ENCODE peak calls at places on chromosomes 2 and 18, in five cellular contexts. D is transverse colon, L is upper lobe of left lung, C is spleen, T is HCT116. B is an unnamed sample.

GRCh38 chr2:56182420-56182819 is 1.4 kb upstream of the CCDC85A start:
- DNase-seq in D (no peak), L (no peak), C (no peak), T (no peak), B (no peak)

GRCh38 chr2:190634381-190634780 is 14.5 kb upstream of the NAB1 start:
- DNase-seq in D (no peak), L (no peak), C (no peak), T (no peak), B (no peak)

GRCh38 chr2:74441690-74442482 is at the start of gene RTKN:
- DNase-seq in D (peak; percentile 84), L (peak; percentile 79), C (peak; percentile 80), T (peak; percentile 82), B (peak; percentile 61)

GRCh38 chr2:143078106-143078505 is 51.1 kb upstream of the ARHGAP15 start:
- DNase-seq in D (no peak), L (no peak), C (no peak), T (no peak), B (no peak)

GRCh38 chr2:151630372-151630771 is 103.9 kb downstream of the NEB start:
- DNase-seq in D (no peak), L (no peak), C (no peak), T (no peak), B (no peak)

GRCh38 chr2:202237787-202238233 is 587 bp downstream of the SUMO1 start:
- DNase-seq in D (peak; percentile 21), L (peak; percentile 33), C (no peak), T (no peak), B (peak; percentile 19)

GRCh38 chr2:33340265-33340664 is 136.2 kb upstream of the RASGRP3 start:
- DNase-seq in D (peak; percentile 14), L (no peak), C (peak; percentile 73), T (no peak), B (no peak)

GRCh38 chr2:221124542-221125235 is 447.4 kb downstream of the EPHA4 start:
- DNase-seq in D (no peak), L (no peak), C (no peak), T (no peak), B (no peak)

GRCh38 chr2:24820175-24820513 is 26.9 kb downstream of the CENPO start:
- DNase-seq in D (no peak), L (no peak), C (no peak), T (no peak), B (peak; percentile 13)

GRCh38 chr2:69001879-69002278 is 11.1 kb upstream of the ANTXR1 start:
- DNase-seq in D (no peak), L (no peak), C (no peak), T (no peak), B (no peak)

GRCh38 chr18:47050468-47050867 is 15.0 kb upstream of the ELOA2 start:
- DNase-seq in D (no peak), L (no peak), C (no peak), T (peak; percentile 54), B (no peak)

GRCh38 chr18:43661570-43661969 is 384.3 kb upstream of the SYT4 start:
- DNase-seq in D (no peak), L (no peak), C (no peak), T (no peak), B (no peak)

GRCh38 chr2:73979686-73980085 is 5.0 kb upstream of the TET3 start:
- DNase-seq in D (no peak), L (peak; percentile 75), C (no peak), T (no peak), B (no peak)

GRCh38 chr2:120878970-120879369 is 143.3 kb downstream of the GLI2 start:
- DNase-seq in D (no peak), L (no peak), C (no peak), T (no peak), B (no peak)

GRCh38 chr2:160294339-160294803 is 94.3 kb upstream of the ITGB6 start:
- DNase-seq in D (peak; percentile 29), L (peak; percentile 31), C (no peak), T (no peak), B (no peak)

GRCh38 chr2:157194097-157194688 is 63.3 kb upstream of the GALNT5 start:
- DNase-seq in D (peak; percentile 10), L (no peak), C (no peak), T (peak; percentile 49), B (no peak)
- TF ChIP-seq POLR2AphosphoS5 in D (no peak), L (no peak), C (no peak), T (no peak), B (no peak)

GRCh38 chr2:186405847-186406246 is 80.2 kb upstream of the ZC3H15 start:
- DNase-seq in D (no peak), L (no peak), C (no peak), T (no peak), B (no peak)
- TF ChIP-seq POLR2AphosphoS5 in D (no peak), L (no peak), C (no peak), T (no peak), B (no peak)

DNA sequence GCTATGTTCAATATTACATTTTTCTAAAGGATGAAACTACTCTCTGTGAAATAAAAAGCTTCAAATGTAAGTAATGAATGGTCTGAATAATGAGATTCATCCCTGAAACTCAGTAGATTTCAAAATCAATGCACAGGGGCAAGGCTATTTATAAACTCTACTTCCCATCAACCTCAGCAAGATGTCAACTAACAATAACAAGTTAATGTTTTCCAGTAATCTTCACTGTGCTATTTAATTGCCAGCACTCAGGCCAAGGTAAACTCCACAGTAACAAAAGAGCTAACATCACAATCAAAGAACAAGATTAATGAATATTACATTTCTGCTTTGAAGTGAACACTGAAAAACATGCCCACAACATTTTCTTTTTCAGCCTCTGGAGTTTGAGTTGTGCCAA is 144.3 kb upstream of the ZFP36L2 start:
- DNase-seq in D (no peak), L (no peak), C (no peak), T (no peak), B (no peak)
- TF ChIP-seq POLR2AphosphoS5 in D (peak; percentile 62), L (no peak), C (no peak), T (no peak), B (no peak)

GRCh38 chr2:231680284-231680991 is 27.9 kb upstream of the PTMA start:
- DNase-seq in D (peak; percentile 70), L (peak; percentile 61), C (peak; percentile 79), T (no peak), B (no peak)
- TF ChIP-seq POLR2AphosphoS5 in D (no peak), L (no peak), C (no peak), T (peak; percentile 75), B (peak; percentile 58)

GRCh38 chr2:225415809-225416208 is 16.3 kb downstream of the NYAP2 start:
- DNase-seq in D (no peak), L (no peak), C (no peak), T (no peak), B (no peak)
- TF ChIP-seq POLR2AphosphoS5 in D (no peak), L (no peak), C (no peak), T (no peak), B (no peak)

DNA sequence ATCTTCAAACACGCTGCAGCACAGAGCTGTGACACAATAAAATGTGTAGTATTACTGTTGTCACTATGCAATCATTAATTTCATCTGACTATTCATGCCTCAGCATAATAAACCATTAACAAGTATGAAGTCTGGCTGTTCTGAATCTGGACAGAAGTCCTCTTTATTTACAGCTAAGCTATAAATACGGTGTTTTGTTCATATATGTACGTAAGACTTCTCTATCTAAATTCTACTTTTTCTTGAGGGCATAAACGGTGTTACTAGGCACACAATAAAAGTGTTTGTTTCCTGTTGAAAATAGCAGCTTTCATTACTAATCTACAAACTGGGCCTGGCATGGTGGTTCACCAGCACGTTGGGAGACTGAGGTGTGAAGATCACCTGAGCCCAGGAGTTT is 443.8 kb downstream of the NCKAP5 start:
- DNase-seq in D (no peak), L (no peak), C (no peak), T (no peak), B (no peak)
- TF ChIP-seq POLR2AphosphoS5 in D (no peak), L (no peak), C (no peak), T (no peak), B (no peak)

GRCh38 chr2:174334781-174335604 is at the start of gene SP9:
- DNase-seq in D (peak; percentile 34), L (no peak), C (no peak), T (no peak), B (no peak)
- TF ChIP-seq POLR2AphosphoS5 in D (peak; percentile 34), L (no peak), C (peak; percentile 49), T (no peak), B (no peak)

GRCh38 chr2:30979822-30980245 is 158.4 kb downstream of the GALNT14 start:
- DNase-seq in D (no peak), L (no peak), C (no peak), T (peak; percentile 0), B (no peak)
- TF ChIP-seq POLR2AphosphoS5 in D (no peak), L (no peak), C (no peak), T (no peak), B (no peak)

DNA sequence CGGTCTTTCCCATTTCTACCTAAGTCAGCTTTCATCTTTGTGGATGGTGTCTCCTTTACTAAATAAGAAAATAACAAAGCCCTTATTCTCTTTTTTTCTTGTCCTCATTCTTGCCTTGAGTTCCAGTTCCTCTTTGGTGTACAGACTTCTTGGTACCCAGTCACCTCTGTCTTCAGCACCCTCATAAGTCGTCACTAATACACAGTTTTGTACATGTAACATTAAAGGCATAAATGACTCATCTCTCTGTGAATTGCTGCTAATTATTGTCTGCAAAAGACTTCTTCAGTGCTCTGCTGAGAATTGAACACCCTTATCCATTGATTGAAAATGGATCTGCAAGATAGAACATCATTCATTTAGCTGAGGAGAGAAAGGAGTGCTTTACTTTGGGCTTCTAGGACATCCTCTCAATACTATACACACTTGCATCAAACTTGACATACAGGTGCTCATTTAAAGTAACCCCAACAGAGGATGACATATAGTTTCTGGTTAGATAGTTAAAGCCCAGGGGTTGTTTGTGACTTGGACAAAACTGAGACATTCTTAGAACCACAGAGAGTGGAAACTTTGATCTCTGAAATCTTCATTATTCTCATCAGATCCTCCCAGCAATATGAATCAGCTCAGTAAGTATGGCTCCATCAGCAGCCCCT is 97.0 kb downstream of the XRCC5 start:
- DNase-seq in D (no peak), L (no peak), C (no peak), T (no peak), B (no peak)
- TF ChIP-seq POLR2AphosphoS5 in D (no peak), L (no peak), C (no peak), T (no peak), B (no peak)

B was measured in GM12892.